ENCODE peak calls at places on chromosome 17, in seven cellular contexts. L is AG08396, Y is left kidney, F is RCC 7860, P is left cardiac atrium, O is Calu3, G is NCI-H748 treated with DMSO at 0.1 percent for 48 hours. D is an unnamed sample.

GRCh38 chr17:19723967-19724366 is 7.6 kb upstream of the SLC47A2 start:
- DNase-seq in L (no peak), Y (no peak), F (no peak), P (no peak), O (no peak), G (no peak), D (no peak)

GRCh38 chr17:57662021-57662420 is 83.1 kb downstream of the CCDC182 start:
- DNase-seq in L (no peak), Y (no peak), F (no peak), P (no peak), O (no peak), G (peak; percentile 25), D (no peak)

GRCh38 chr17:47717845-47718621 is 15.0 kb upstream of the TBX21 start:
- DNase-seq in L (no peak), Y (peak; percentile 39), F (peak; percentile 61), P (no peak), O (no peak), G (no peak), D (no peak)

GRCh38 chr17:77456951-77457548 is 316.3 kb downstream of the SEC14L1 start:
- DNase-seq in L (no peak), Y (no peak), F (no peak), P (no peak), O (no peak), G (no peak), D (no peak)

GRCh38 chr17:12814718-12815117 is 25.4 kb downstream of the ARHGAP44 start:
- DNase-seq in L (no peak), Y (no peak), F (no peak), P (no peak), O (no peak), G (no peak), D (no peak)

GRCh38 chr17:77594416-77595209 is 363.9 kb upstream of the TNRC6C start:
- DNase-seq in L (no peak), Y (no peak), F (no peak), P (no peak), O (no peak), G (no peak), D (no peak)

GRCh38 chr17:43378766-43379165 is 20.0 kb upstream of the ARL4D start:
- DNase-seq in L (no peak), Y (no peak), F (no peak), P (no peak), O (no peak), G (no peak), D (no peak)

GRCh38 chr17:50361561-50362480 is 11.2 kb downstream of the MRPL27 start:
- DNase-seq in L (peak; percentile 84), Y (peak; percentile 80), F (peak; percentile 39), P (peak; percentile 58), O (peak; percentile 73), G (peak; percentile 44), D (no peak)

GRCh38 chr17:7748098-7748775 is 30.7 kb downstream of the DNAH2 start:
- DNase-seq in L (no peak), Y (no peak), F (no peak), P (no peak), O (no peak), G (no peak), D (no peak)

GRCh38 chr17:42683407-42684031 is 1.2 kb downstream of the CNTNAP1 start:
- DNase-seq in L (peak; percentile 33), Y (peak; percentile 47), F (no peak), P (peak; percentile 61), O (no peak), G (no peak), D (no peak)

GRCh38 chr17:73419051-73419450 is 107.2 kb upstream of the CDC42EP4 start:
- DNase-seq in L (no peak), Y (no peak), F (no peak), P (no peak), O (no peak), G (no peak), D (no peak)

GRCh38 chr17:34645636-34646035 is 66.3 kb downstream of the TMEM132E start:
- DNase-seq in L (no peak), Y (peak; percentile 82), F (no peak), P (no peak), O (peak; percentile 47), G (no peak), D (no peak)

GRCh38 chr17:32928527-32929287 is 754 bp downstream of the TMEM98 start:
- DNase-seq in L (no peak), Y (no peak), F (no peak), P (no peak), O (no peak), G (no peak), D (no peak)

GRCh38 chr17:6525731-6526130 is 30.6 kb downstream of the PITPNM3 start:
- DNase-seq in L (no peak), Y (no peak), F (no peak), P (no peak), O (no peak), G (no peak), D (no peak)

GRCh38 chr17:81365601-81366585 is 29.4 kb upstream of the BAHCC1 start:
- DNase-seq in L (peak; percentile 66), Y (peak; percentile 81), F (peak; percentile 89), P (no peak), O (peak; percentile 79), G (no peak), D (peak; percentile 83)

GRCh38 chr17:77433385-77434135 is 292.8 kb downstream of the SEC14L1 start:
- DNase-seq in L (peak; percentile 56), Y (peak; percentile 71), F (no peak), P (peak; percentile 67), O (no peak), G (no peak), D (no peak)

GRCh38 chr17:57944796-57945362 is 10.3 kb downstream of the CUEDC1 start:
- DNase-seq in L (no peak), Y (no peak), F (no peak), P (no peak), O (no peak), G (no peak), D (no peak)

GRCh38 chr17:49742256-49742655 is 21.7 kb downstream of the FAM117A start:
- DNase-seq in L (no peak), Y (no peak), F (no peak), P (no peak), O (no peak), G (no peak), D (no peak)

GRCh38 chr17:7686221-7687071 is 844 bp downstream of the TP53 start:
- DNase-seq in L (peak; percentile 73), Y (peak; percentile 94), F (peak; percentile 63), P (peak; percentile 80), O (peak; percentile 70), G (peak; percentile 98), D (peak; percentile 92)

GRCh38 chr17:35521150-35521549 is 16.3 kb downstream of the SLFN12L start:
- DNase-seq in L (no peak), Y (no peak), F (no peak), P (no peak), O (no peak), G (no peak), D (no peak)

GRCh38 chr17:76089680-76090516 is 10.9 kb downstream of the ZACN start:
- DNase-seq in L (peak; percentile 2), Y (no peak), F (no peak), P (no peak), O (no peak), G (no peak), D (no peak)

GRCh38 chr17:44077595-44077909 is 7.0 kb downstream of the G6PC3 start:
- DNase-seq in L (no peak), Y (no peak), F (no peak), P (no peak), O (no peak), G (no peak), D (no peak)

GRCh38 chr17:70084476-70084875 is 9.5 kb downstream of the KCNJ16 start:
- DNase-seq in L (peak; percentile 20), Y (peak; percentile 46), F (no peak), P (no peak), O (no peak), G (no peak), D (no peak)

GRCh38 chr17:75447951-75448856 is 8.2 kb upstream of the TMEM94 start:
- DNase-seq in L (no peak), Y (no peak), F (peak; percentile 44), P (no peak), O (no peak), G (no peak), D (no peak)

GRCh38 chr17:43803758-43804157 is 23.5 kb downstream of the CFAP97D1 start:
- DNase-seq in L (no peak), Y (peak; percentile 95), F (no peak), P (no peak), O (no peak), G (no peak), D (no peak)

GRCh38 chr17:61314368-61315078 is 85.1 kb upstream of the TBX2 start:
- DNase-seq in L (peak; percentile 41), Y (peak; percentile 56), F (no peak), P (peak; percentile 58), O (no peak), G (no peak), D (no peak)

GRCh38 chr17:4204676-4205075 is 59.1 kb downstream of the ANKFY1 start:
- DNase-seq in L (peak; percentile 81), Y (peak; percentile 16), F (no peak), P (peak; percentile 55), O (no peak), G (no peak), D (no peak)